ENCODE peak calls at places on chromosome 21, in four cellular contexts. N, P, R and B are unnamed samples.

GRCh38 chr21:26131554-26131953 is 39.0 kb downstream of the APP start:
- DNase-seq in N (no peak), P (no peak), R (no peak), B (no peak)

GRCh38 chr21:35303085-35303484 is 254.0 kb upstream of the RUNX1 start:
- DNase-seq in N (peak), P (no peak), R (no peak), B (no peak)

GRCh38 chr21:9767592-9768375 is 753.6 kb upstream of the TPTE start:
- DNase-seq in N (no peak), P (no peak), R (peak), B (no peak)

GRCh38 chr21:26405735-26406361 is 167.2 kb downstream of the CYYR1 start:
- DNase-seq in N (peak), P (no peak), R (no peak), B (no peak)

GRCh38 chr21:35637431-35637830 is 422.9 kb downstream of the SETD4 start:
- DNase-seq in N (no peak), P (no peak), R (no peak), B (no peak)

GRCh38 chr21:35063428-35064172 is 14.5 kb upstream of the RUNX1 start:
- DNase-seq in N (no peak), P (no peak), R (no peak), B (no peak)

GRCh38 chr21:37224861-37225260 is 42.3 kb downstream of the VPS26C start:
- DNase-seq in N (no peak), P (no peak), R (no peak), B (no peak)

GRCh38 chr21:15363921-15364320 is 299.1 kb upstream of the NRIP1 start:
- DNase-seq in N (no peak), P (no peak), R (no peak), B (no peak)

GRCh38 chr21:42818328-42818749 is 61.0 kb downstream of the WDR4 start:
- DNase-seq in N (no peak), P (peak), R (peak), B (no peak)

GRCh38 chr21:30408782-30409494 is 13.1 kb downstream of the KRTAP13-1 start:
- DNase-seq in N (peak), P (no peak), R (peak), B (no peak)

GRCh38 chr21:29436143-29436542 is 137.4 kb downstream of the BACH1 start:
- DNase-seq in N (no peak), P (peak), R (no peak), B (no peak)

GRCh38 chr21:36738489-36739126 is 39.7 kb downstream of the SIM2 start:
- DNase-seq in N (no peak), P (no peak), R (no peak), B (no peak)

GRCh38 chr21:31654340-31654739 is 5.2 kb upstream of the SOD1 start:
- DNase-seq in N (no peak), P (no peak), R (peak), B (no peak)

GRCh38 chr21:41878831-41879189 is 334 bp downstream of the PRDM15 start:
- DNase-seq in N (peak), P (peak), R (peak), B (peak)

GRCh38 chr21:28111151-28111619 is 881.5 kb downstream of the LTN1 start:
- DNase-seq in N (peak), P (no peak), R (no peak), B (no peak)

GRCh38 chr21:38242036-38242435 is 14.8 kb upstream of the KCNJ15 start:
- DNase-seq in N (no peak), P (no peak), R (no peak), B (no peak)

GRCh38 chr21:38240121-38240520 is 16.7 kb upstream of the KCNJ15 start:
- DNase-seq in N (no peak), P (no peak), R (no peak), B (no peak)

GRCh38 chr21:38234395-38235142 is 22.2 kb upstream of the KCNJ15 start:
- DNase-seq in N (no peak), P (no peak), R (no peak), B (no peak)

GRCh38 chr21:38241029-38241740 is 15.6 kb upstream of the KCNJ15 start:
- DNase-seq in N (no peak), P (no peak), R (peak), B (no peak)

DNA sequence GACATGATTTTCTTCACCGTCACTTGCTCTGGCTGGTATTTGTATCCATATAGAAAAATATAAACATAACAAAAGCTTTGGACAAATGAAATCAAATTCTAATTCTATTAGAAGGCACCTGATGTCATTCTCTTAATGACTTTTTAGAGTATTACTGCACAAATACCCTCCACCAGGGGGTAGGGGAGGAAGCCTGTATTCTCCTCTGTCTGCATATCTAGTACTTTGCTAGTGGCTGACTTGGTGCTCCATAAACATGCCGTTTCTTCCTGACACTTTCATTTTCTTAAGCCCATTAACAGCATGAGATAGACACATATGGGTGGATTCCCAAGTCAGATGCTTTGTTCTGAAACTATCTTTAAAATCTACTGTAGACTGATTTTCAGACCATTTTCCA is 20.6 kb upstream of the KCNJ15 start:
- DNase-seq in N (no peak), P (no peak), R (no peak), B (no peak)
- TF ChIP-seq CTCF in N (no peak), P (no peak), R (no peak), B (no peak)

GRCh38 chr21:33067045-33067444 is 2.9 kb upstream of the OLIG1 start:
- DNase-seq in N (no peak), P (no peak), R (peak), B (no peak)

GRCh38 chr21:33061233-33061632 is 8.7 kb upstream of the OLIG1 start:
- DNase-seq in N (no peak), P (no peak), R (no peak), B (no peak)

GRCh38 chr21:33064623-33064996 is 5.3 kb upstream of the OLIG1 start:
- DNase-seq in N (no peak), P (no peak), R (no peak), B (no peak)

GRCh38 chr21:33063365-33063883 is 6.5 kb upstream of the OLIG1 start:
- DNase-seq in N (no peak), P (no peak), R (no peak), B (no peak)

DNA sequence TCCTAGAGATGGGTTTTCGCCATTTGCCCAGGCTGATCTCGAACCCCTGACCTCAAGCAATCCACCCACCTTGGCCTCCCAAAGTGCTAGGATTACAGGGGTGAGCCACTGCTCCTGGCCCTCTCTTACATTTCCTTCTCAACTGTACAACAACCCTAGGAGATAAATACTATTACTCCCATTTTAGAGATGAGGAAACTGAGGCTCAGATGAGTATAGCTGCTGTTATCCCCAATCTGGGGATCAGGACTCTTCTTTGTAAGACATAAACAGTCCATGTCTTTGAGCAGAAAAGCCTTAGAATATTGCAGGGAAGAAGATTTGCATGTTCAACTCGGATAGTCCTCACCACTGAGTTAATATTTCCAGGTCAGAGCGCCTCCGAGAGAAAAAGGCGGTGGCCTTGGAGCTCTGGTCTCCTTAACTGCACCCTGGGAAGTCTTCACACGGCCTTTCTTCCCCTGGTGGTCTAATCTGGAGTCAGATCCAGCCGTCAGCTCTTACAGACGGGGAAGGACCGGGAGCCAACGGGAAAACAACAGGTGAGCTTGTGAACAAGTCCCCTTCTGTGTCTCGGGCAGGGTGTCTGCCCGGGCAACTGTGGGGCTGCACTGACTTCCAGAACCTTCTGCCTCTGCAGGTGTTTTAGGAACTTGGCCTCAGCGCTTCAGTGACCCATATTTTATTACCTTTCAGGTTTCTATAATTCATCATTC is 5.9 kb upstream of the OLIG1 start:
- DNase-seq in N (no peak), P (no peak), R (no peak), B (no peak)
- TF ChIP-seq CTCF in N (no peak), P (no peak), R (no peak), B (no peak)

DNA sequence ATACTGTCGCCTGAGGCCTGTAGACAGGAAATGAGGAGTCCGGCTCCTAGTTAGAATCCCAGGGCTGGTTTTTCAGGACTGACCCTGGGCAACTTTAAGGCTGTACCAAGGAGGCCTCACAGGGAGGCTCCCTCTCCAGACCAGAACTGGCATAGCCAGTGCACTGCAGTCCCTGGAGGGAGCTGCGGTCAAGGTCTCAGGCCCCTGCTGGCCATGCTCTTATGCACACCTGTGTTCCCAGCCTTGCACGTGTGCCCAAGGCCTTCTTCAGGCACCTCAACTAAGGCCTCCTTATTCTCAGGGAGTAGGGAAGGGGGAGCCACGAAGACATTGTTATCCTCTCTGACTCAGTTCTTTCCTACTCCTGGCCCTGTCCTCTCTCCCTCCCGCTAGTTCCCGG is 22.0 kb upstream of the IFNAR1 start:
- DNase-seq in N (no peak), P (no peak), R (no peak), B (no peak)
- TF ChIP-seq CTCF in N (no peak), P (no peak), R (no peak), B (no peak)

DNA sequence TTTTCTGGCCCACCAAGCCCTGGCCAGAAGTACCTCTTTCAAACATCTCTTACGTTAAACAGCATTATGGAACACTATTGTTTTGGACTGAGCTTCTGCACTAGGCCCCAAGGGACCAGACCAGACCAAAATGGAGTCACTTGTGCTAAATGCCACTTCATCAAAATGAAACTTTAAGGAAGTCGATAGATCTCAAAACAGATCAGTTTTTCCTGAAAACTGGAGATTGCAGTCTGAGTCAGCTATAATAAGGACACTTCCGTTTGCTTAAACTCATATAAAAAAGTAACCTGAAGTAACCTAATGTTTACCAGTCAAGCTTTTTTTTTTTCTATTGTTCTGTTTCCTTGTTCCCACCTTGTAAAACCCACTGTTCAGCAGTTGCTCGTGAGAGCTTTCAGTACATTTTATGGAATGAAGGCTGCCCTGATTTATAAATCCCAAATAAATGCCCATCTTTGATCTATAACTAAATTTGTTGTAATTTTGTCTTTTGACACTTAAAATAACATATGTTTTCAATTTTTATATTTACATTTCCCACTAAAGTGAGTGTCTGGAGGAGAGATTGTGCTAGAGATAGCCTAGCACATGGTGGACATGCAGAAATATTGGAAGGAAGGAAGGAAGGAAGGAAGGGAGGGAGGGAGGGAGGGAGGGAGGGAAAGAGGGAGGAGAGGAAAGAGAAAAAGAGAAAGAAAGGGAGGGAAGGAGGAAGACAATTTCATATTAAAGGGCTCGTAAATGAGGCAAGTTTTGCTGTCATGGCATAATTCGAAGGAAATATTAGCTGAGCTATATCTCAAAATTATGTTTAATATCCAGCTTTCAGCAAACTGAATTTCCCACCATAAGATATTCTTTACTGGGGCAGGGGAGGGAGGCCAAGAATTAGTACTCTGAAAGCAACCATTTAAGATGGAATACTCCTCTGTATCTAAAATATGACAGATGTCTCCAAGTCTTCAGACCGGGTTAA is 77.0 kb upstream of the CXADR start:
- DNase-seq in N (no peak), P (no peak), R (no peak), B (no peak)
- TF ChIP-seq CTCF in N (no peak), P (no peak), R (no peak), B (no peak)

DNA sequence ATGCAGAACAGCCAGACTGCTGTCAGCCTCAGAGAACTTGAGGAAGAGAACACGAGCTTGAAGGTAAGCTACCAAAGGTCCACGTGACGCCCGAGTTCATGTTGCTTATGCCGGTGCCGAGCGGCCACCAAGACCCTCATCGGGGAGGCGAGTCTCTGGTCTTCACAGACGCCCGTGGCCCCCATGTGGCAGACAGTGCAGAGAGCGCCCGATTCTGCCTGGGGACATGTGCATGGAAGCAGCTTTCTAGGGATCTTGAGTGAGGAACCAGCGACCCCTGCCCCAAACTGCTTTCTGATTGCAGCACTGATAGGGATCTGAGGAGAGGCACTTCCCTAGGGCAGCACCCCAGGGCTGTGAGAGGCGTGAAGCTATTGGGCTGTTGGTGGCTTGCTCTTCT is 56.3 kb upstream of the DIP2A start:
- DNase-seq in N (no peak), P (no peak), R (no peak), B (no peak)
- TF ChIP-seq CTCF in N (no peak), P (no peak), R (no peak), B (no peak)